ENCODE peak calls at places on chromosomes 5 and 9, in six cellular contexts. One of them, this sample, is unnamed.

GRCh38 chr9:93501406-93501805 is 48.0 kb upstream of the FAM120AOS start:
- DNase-seq in HepG2: no peak
- DNase-seq in K562: no peak
- DNase-seq in A549: no peak
- DNase-seq in endothelial cell of umbilical vein: peak
- DNase-seq in H1: no peak
- DNase-seq in this sample: no peak

GRCh38 chr5:133783481-133783880 is 171.1 kb upstream of the FSTL4 start:
- DNase-seq in K562: no peak
- DNase-seq in A549: no peak
- DNase-seq in HepG2: no peak
- DNase-seq in H1: no peak
- DNase-seq in endothelial cell of umbilical vein: no peak
- DNase-seq in this sample: no peak

GRCh38 chr5:55450050-55450765 is 84.6 kb downstream of the PLPP1 start:
- DNase-seq in K562: no peak
- DNase-seq in endothelial cell of umbilical vein: no peak
- DNase-seq in A549: no peak
- DNase-seq in HepG2: no peak
- DNase-seq in H1: no peak
- DNase-seq in this sample: no peak

GRCh38 chr5:68149189-68149588 is 66.4 kb upstream of the PIK3R1 start:
- DNase-seq in endothelial cell of umbilical vein: no peak
- DNase-seq in H1: no peak
- DNase-seq in A549: no peak
- DNase-seq in K562: no peak
- DNase-seq in HepG2: no peak
- DNase-seq in this sample: no peak

GRCh38 chr9:4298255-4299005 is 1.4 kb downstream of the GLIS3 start:
- DNase-seq in K562: no peak
- DNase-seq in H1: no peak
- DNase-seq in A549: peak
- DNase-seq in HepG2: no peak
- DNase-seq in endothelial cell of umbilical vein: peak
- DNase-seq in this sample: no peak

GRCh38 chr9:72524820-72525539 is 3.6 kb downstream of the TMC1 start:
- DNase-seq in endothelial cell of umbilical vein: peak
- DNase-seq in K562: no peak
- DNase-seq in H1: peak
- DNase-seq in HepG2: no peak
- DNase-seq in A549: peak
- DNase-seq in this sample: no peak

GRCh38 chr5:169089343-169089742 is 211.6 kb downstream of the SLIT3 start:
- DNase-seq in A549: no peak
- DNase-seq in endothelial cell of umbilical vein: no peak
- DNase-seq in HepG2: no peak
- DNase-seq in K562: no peak
- DNase-seq in H1: no peak
- DNase-seq in this sample: no peak

GRCh38 chr5:148482697-148483462 is 99.1 kb downstream of the FBXO38 start:
- DNase-seq in endothelial cell of umbilical vein: peak
- DNase-seq in HepG2: peak
- DNase-seq in A549: peak
- DNase-seq in H1: peak
- DNase-seq in K562: peak
- DNase-seq in this sample: peak

GRCh38 chr9:90055226-90055625 is 450.4 kb downstream of the GADD45G start:
- DNase-seq in A549: no peak
- DNase-seq in HepG2: no peak
- DNase-seq in endothelial cell of umbilical vein: no peak
- DNase-seq in K562: no peak
- DNase-seq in H1: no peak
- DNase-seq in this sample: no peak

GRCh38 chr9:95515272-95516113 is 1.3 kb downstream of the PTCH1 start:
- DNase-seq in HepG2: no peak
- DNase-seq in K562: peak
- DNase-seq in H1: no peak
- DNase-seq in endothelial cell of umbilical vein: peak
- DNase-seq in A549: no peak
- DNase-seq in this sample: peak

GRCh38 chr9:136015656-136016055 is 54.5 kb upstream of the UBAC1 start:
- DNase-seq in endothelial cell of umbilical vein: no peak
- DNase-seq in K562: no peak
- DNase-seq in HepG2: no peak
- DNase-seq in A549: no peak
- DNase-seq in H1: no peak
- DNase-seq in this sample: peak

GRCh38 chr9:99377790-99378775 is 156.0 kb downstream of the SEC61B start:
- DNase-seq in K562: no peak
- DNase-seq in HepG2: peak
- DNase-seq in H1: no peak
- DNase-seq in A549: no peak
- DNase-seq in endothelial cell of umbilical vein: no peak
- DNase-seq in this sample: no peak

GRCh38 chr5:666816-667498 is 26.2 kb downstream of the TPPP start:
- DNase-seq in K562: no peak
- DNase-seq in endothelial cell of umbilical vein: no peak
- DNase-seq in H1: no peak
- DNase-seq in HepG2: no peak
- DNase-seq in A549: no peak
- DNase-seq in this sample: no peak

GRCh38 chr9:2253814-2254550 is 238.8 kb downstream of the SMARCA2 start:
- DNase-seq in H1: no peak
- DNase-seq in HepG2: no peak
- DNase-seq in K562: no peak
- DNase-seq in A549: no peak
- DNase-seq in endothelial cell of umbilical vein: no peak
- DNase-seq in this sample: no peak

GRCh38 chr9:96719538-96720315 is 58.2 kb downstream of the ZNF510 start:
- DNase-seq in K562: no peak
- DNase-seq in H1: no peak
- DNase-seq in endothelial cell of umbilical vein: no peak
- DNase-seq in HepG2: no peak
- DNase-seq in A549: no peak
- DNase-seq in this sample: peak

GRCh38 chr5:1546556-1546955 is 22.8 kb upstream of the LPCAT1 start:
- DNase-seq in HepG2: no peak
- DNase-seq in K562: no peak
- DNase-seq in endothelial cell of umbilical vein: no peak
- DNase-seq in A549: no peak
- DNase-seq in H1: no peak
- DNase-seq in this sample: no peak

GRCh38 chr5:122515709-122516431 is 203.8 kb downstream of the SNCAIP start:
- DNase-seq in K562: peak
- DNase-seq in A549: peak
- DNase-seq in endothelial cell of umbilical vein: peak
- DNase-seq in H1: peak
- DNase-seq in HepG2: peak
- DNase-seq in this sample: peak

GRCh38 chr9:116149844-116150243 is 3.7 kb upstream of the PAPPA start:
- DNase-seq in HepG2: no peak
- DNase-seq in K562: peak
- DNase-seq in A549: peak
- DNase-seq in endothelial cell of umbilical vein: no peak
- DNase-seq in H1: no peak
- DNase-seq in this sample: peak

GRCh38 chr5:98339141-98339848 is 434.2 kb upstream of the RGMB start:
- DNase-seq in K562: no peak
- DNase-seq in HepG2: no peak
- DNase-seq in endothelial cell of umbilical vein: no peak
- DNase-seq in A549: no peak
- DNase-seq in H1: no peak
- DNase-seq in this sample: no peak

GRCh38 chr9:127776195-127776918 is 2.1 kb downstream of the SH2D3C start:
- DNase-seq in HepG2: no peak
- DNase-seq in K562: peak
- DNase-seq in H1: no peak
- DNase-seq in endothelial cell of umbilical vein: no peak
- DNase-seq in A549: no peak
- DNase-seq in this sample: peak

GRCh38 chr5:149408252-149409099 is 29.4 kb upstream of the IL17B start:
- DNase-seq in A549: no peak
- DNase-seq in K562: no peak
- DNase-seq in endothelial cell of umbilical vein: no peak
- DNase-seq in H1: no peak
- DNase-seq in HepG2: no peak
- DNase-seq in this sample: no peak

GRCh38 chr9:116123171-116123570 is 30.4 kb upstream of the PAPPA start:
- DNase-seq in A549: no peak
- DNase-seq in HepG2: no peak
- DNase-seq in H1: no peak
- DNase-seq in K562: no peak
- DNase-seq in endothelial cell of umbilical vein: no peak
- DNase-seq in this sample: no peak

GRCh38 chr9:126666155-126666803 is 52.6 kb downstream of the LMX1B start:
- DNase-seq in K562: peak
- DNase-seq in endothelial cell of umbilical vein: no peak
- DNase-seq in H1: no peak
- DNase-seq in A549: no peak
- DNase-seq in HepG2: no peak
- DNase-seq in this sample: no peak

GRCh38 chr9:14962193-14962899 is 52.1 kb upstream of the FREM1 start:
- DNase-seq in A549: no peak
- DNase-seq in endothelial cell of umbilical vein: no peak
- DNase-seq in K562: no peak
- DNase-seq in H1: no peak
- DNase-seq in HepG2: no peak
- DNase-seq in this sample: no peak

GRCh38 chr9:123267481-123268239 is 726 bp downstream of the STRBP start:
- DNase-seq in endothelial cell of umbilical vein: no peak
- DNase-seq in A549: no peak
- DNase-seq in HepG2: no peak
- DNase-seq in H1: no peak
- DNase-seq in K562: peak
- DNase-seq in this sample: peak

DNA sequence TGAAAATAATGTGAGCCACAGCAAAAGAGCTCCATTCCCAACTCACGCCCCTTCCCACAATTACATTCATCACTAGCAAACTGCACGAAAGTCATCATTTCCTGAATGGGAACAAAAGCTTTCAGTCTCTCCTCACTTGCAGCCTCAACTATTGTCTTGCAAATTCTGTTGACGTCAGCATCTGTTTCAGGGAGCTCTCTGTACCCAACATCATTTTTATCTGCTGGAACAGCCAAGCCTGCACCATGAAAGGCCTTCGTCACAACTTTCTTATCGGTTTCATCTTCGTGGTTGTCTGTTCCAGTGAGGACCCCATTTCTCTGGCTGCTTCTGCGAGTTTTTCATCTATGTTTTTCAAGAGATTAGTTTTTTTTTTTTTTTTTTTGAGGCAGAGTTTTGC is 14.3 kb upstream of the RNF130 start:
- DNase-seq in A549: no peak
- DNase-seq in HepG2: no peak
- DNase-seq in H1: no peak
- DNase-seq in K562: no peak
- DNase-seq in endothelial cell of umbilical vein: peak
- DNase-seq in this sample: no peak
- TF ChIP-seq JUN in A549: no peak
- TF ChIP-seq JUN in HepG2: no peak
- TF ChIP-seq JUN in H1: no peak
- TF ChIP-seq JUN in K562: no peak
- TF ChIP-seq JUN in endothelial cell of umbilical vein: no peak
- TF ChIP-seq JUN in this sample: no peak

DNA sequence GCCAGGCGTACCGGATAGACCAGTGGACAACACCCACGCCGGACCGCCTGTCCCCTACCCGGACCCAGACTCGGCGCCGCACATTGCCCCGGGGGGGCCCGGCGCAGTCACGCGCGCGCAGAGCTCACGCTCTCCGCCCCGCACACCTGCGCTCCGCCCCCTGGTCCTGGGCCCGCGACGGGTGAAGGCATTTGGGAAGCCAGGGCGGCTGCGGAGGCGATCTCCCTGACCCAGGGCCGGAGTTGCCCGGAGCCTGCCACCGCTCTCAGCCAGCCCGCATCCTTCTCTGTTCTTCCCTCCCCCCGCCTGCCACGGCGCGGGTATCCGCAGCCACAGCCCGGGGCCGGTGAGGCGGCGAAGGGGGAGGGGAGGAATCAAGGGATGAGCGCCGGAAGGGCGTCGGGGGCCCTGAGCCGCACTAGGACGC is 482 bp downstream of the RELL2 start:
- DNase-seq in A549: no peak
- DNase-seq in H1: no peak
- DNase-seq in endothelial cell of umbilical vein: no peak
- DNase-seq in K562: peak
- DNase-seq in HepG2: no peak
- DNase-seq in this sample: peak
- TF ChIP-seq JUN in A549: no peak
- TF ChIP-seq JUN in H1: no peak
- TF ChIP-seq JUN in endothelial cell of umbilical vein: no peak
- TF ChIP-seq JUN in K562: no peak
- TF ChIP-seq JUN in HepG2: no peak
- TF ChIP-seq JUN in this sample: peak

DNA sequence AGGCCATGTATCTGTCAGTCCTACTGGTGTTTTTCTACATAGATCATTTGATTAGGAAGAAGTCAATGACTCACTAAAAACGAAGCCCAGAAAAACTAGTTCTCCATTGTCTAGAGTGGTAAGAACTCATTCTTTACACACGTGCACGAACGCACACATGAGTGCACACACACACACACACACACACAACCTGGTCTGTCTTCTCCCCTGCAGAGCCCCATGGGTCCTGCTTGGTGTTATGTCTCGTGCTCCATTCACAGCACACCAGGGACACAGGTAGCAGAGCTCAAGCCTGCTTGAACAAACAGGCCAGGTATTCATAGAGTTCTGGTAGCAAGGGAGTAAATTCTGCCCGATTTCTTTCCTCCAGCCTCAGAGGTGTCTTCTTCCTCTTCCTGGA is 14.9 kb upstream of the FCN1 start:
- DNase-seq in K562: no peak
- DNase-seq in H1: no peak
- DNase-seq in A549: no peak
- DNase-seq in endothelial cell of umbilical vein: no peak
- DNase-seq in HepG2: no peak
- DNase-seq in this sample: no peak
- TF ChIP-seq JUN in K562: no peak
- TF ChIP-seq JUN in H1: no peak
- TF ChIP-seq JUN in A549: no peak
- TF ChIP-seq JUN in endothelial cell of umbilical vein: no peak
- TF ChIP-seq JUN in HepG2: no peak
- TF ChIP-seq JUN in this sample: no peak

GRCh38 chr9:35842795-35843194 is 13.8 kb downstream of the TMEM8B start:
- DNase-seq in endothelial cell of umbilical vein: no peak
- DNase-seq in H1: no peak
- DNase-seq in K562: no peak
- DNase-seq in HepG2: no peak
- DNase-seq in A549: no peak
- DNase-seq in this sample: no peak

GRCh38 chr9:35847786-35848185 is 18.8 kb downstream of the TMEM8B start:
- DNase-seq in H1: no peak
- DNase-seq in K562: no peak
- DNase-seq in A549: no peak
- DNase-seq in endothelial cell of umbilical vein: no peak
- DNase-seq in HepG2: no peak
- DNase-seq in this sample: no peak

GRCh38 chr9:35842020-35842745 is 13.2 kb downstream of the TMEM8B start:
- DNase-seq in H1: no peak
- DNase-seq in endothelial cell of umbilical vein: no peak
- DNase-seq in A549: no peak
- DNase-seq in K562: no peak
- DNase-seq in HepG2: no peak
- DNase-seq in this sample: no peak

GRCh38 chr9:35845824-35846771 is 17.1 kb downstream of the TMEM8B start:
- DNase-seq in endothelial cell of umbilical vein: no peak
- DNase-seq in K562: no peak
- DNase-seq in H1: no peak
- DNase-seq in A549: no peak
- DNase-seq in HepG2: no peak
- DNase-seq in this sample: peak

GRCh38 chr9:35844628-35845301 is 15.7 kb downstream of the TMEM8B start:
- DNase-seq in K562: no peak
- DNase-seq in H1: no peak
- DNase-seq in endothelial cell of umbilical vein: peak
- DNase-seq in A549: peak
- DNase-seq in HepG2: no peak
- DNase-seq in this sample: no peak
- TF ChIP-seq JUN in K562: no peak
- TF ChIP-seq JUN in H1: no peak
- TF ChIP-seq JUN in endothelial cell of umbilical vein: peak
- TF ChIP-seq JUN in A549: no peak
- TF ChIP-seq JUN in HepG2: no peak
- TF ChIP-seq JUN in this sample: no peak